ENCODE peak calls at places on chromosomes 3 and 15, in nine cellular contexts. B, O, Z, I, X, N, Q, H and E are unnamed samples.
A peak's percentile ranks its signal among the peaks of the same experiment; 100 is the strongest.

GRCh38 chr3:7209098-7209497 is 348.2 kb downstream of the GRM7 start:
- ATAC-seq in I (no peak), X (peak; percentile 83), Z (no peak), B (no peak), O (no peak), N (no peak), H (no peak), Q (no peak), E (no peak)

GRCh38 chr3:41523897-41524296 is 324.6 kb downstream of the CTNNB1 start:
- ATAC-seq in B (no peak), O (no peak), H (no peak), I (no peak), N (no peak), X (no peak), Z (no peak), Q (no peak), E (no peak)

GRCh38 chr3:188192034-188192433 is 38.1 kb downstream of the LPP start:
- ATAC-seq in Q (no peak), H (no peak), O (no peak), Z (no peak), X (no peak), I (no peak), B (no peak), N (no peak), E (no peak)

GRCh38 chr3:44795197-44795596 is 33.6 kb downstream of the KIF15 start:
- ATAC-seq in B (no peak), I (no peak), N (no peak), H (no peak), Z (no peak), X (no peak), O (no peak), Q (no peak), E (no peak)

GRCh38 chr15:67125589-67126502 is 60.4 kb downstream of the SMAD3 start:
- ATAC-seq in Q (no peak), X (no peak), H (no peak), N (peak; percentile 85), B (peak; percentile 67), I (peak; percentile 56), O (peak; percentile 76), Z (no peak), E (peak; percentile 45)

GRCh38 chr15:66050264-66050663 is 181.0 kb downstream of the RAB11A start:
- ATAC-seq in X (no peak), I (no peak), H (no peak), B (no peak), N (no peak), Z (no peak), O (no peak), Q (no peak), E (no peak)

GRCh38 chr3:61662861-61663260 is 101.5 kb downstream of the PTPRG start:
- ATAC-seq in I (no peak), N (no peak), Z (no peak), B (no peak), O (no peak), X (no peak), H (no peak), Q (no peak), E (no peak)

GRCh38 chr3:64551697-64552096 is 136.1 kb downstream of the ADAMTS9 start:
- ATAC-seq in I (no peak), N (no peak), X (no peak), O (no peak), Z (no peak), H (no peak), Q (no peak), B (no peak), E (no peak)

GRCh38 chr3:129934234-129935123 is 40.0 kb upstream of the TRH start:
- ATAC-seq in N (peak; percentile 64), Q (peak; percentile 46), X (peak; percentile 51), O (peak; percentile 47), I (peak; percentile 83), H (peak; percentile 65), Z (no peak), B (peak; percentile 60), E (peak; percentile 38)

GRCh38 chr3:193767353-193768068 is 174.5 kb downstream of the OPA1 start:
- ATAC-seq in X (no peak), Z (no peak), N (peak; percentile 50), Q (no peak), I (no peak), H (no peak), B (no peak), O (no peak), E (no peak)

GRCh38 chr15:67127334-67127664 is 61.9 kb downstream of the SMAD3 start:
- ATAC-seq in B (no peak), H (no peak), X (no peak), Z (peak; percentile 89), O (no peak), I (peak; percentile 32), Q (no peak), N (no peak), E (peak; percentile 81)

GRCh38 chr15:39974656-39975230 is 40.8 kb downstream of the EIF2AK4 start:
- ATAC-seq in X (no peak), O (no peak), I (no peak), H (no peak), N (no peak), Z (no peak), Q (no peak), B (no peak), E (no peak)

GRCh38 chr3:9870978-9871377 is 9.1 kb downstream of the CIDEC start:
- ATAC-seq in Q (no peak), Z (no peak), O (no peak), B (no peak), I (no peak), X (no peak), N (no peak), H (no peak), E (no peak)

GRCh38 chr3:21942328-21942727 is 191.3 kb upstream of the ZNF385D start:
- ATAC-seq in Z (no peak), B (no peak), X (no peak), Q (no peak), N (no peak), H (no peak), I (no peak), O (peak; percentile 96), E (no peak)

GRCh38 chr15:38002883-38003477 is 68.5 kb downstream of the TMCO5A start:
- ATAC-seq in H (no peak), N (peak; percentile 80), O (peak; percentile 75), Q (no peak), X (peak; percentile 61), Z (peak; percentile 97), I (peak; percentile 78), B (no peak), E (peak; percentile 80)

GRCh38 chr3:58082047-58082446 is 73.8 kb downstream of the FLNB start:
- ATAC-seq in H (no peak), O (peak; percentile 84), Q (peak; percentile 71), B (no peak), N (no peak), I (no peak), Z (no peak), X (peak; percentile 51), E (no peak)

GRCh38 chr15:89108865-89109660 is 20.8 kb downstream of the ABHD2 start:
- ATAC-seq in B (no peak), X (no peak), Z (no peak), I (no peak), Q (no peak), O (no peak), N (no peak), H (no peak), E (no peak)

GRCh38 chr15:83656192-83656591 is 2.3 kb downstream of the ADAMTSL3 start:
- ATAC-seq in O (no peak), X (no peak), Q (no peak), N (no peak), Z (no peak), B (no peak), H (no peak), I (no peak), E (no peak)

GRCh38 chr15:66894363-66894762 is 171.0 kb upstream of the SMAD3 start:
- ATAC-seq in X (no peak), B (no peak), N (no peak), Z (no peak), O (no peak), I (no peak), Q (no peak), H (no peak), E (no peak)

GRCh38 chr3:190504354-190505125 is 9.3 kb upstream of the IL1RAP start:
- ATAC-seq in N (peak; percentile 27), O (peak; percentile 65), B (no peak), X (no peak), Z (no peak), I (peak; percentile 61), Q (no peak), H (no peak), E (peak; percentile 59)

GRCh38 chr3:139326707-139327106 is 17.1 kb upstream of the MRPS22 start:
- ATAC-seq in Q (no peak), I (no peak), H (no peak), N (no peak), B (no peak), Z (no peak), O (no peak), X (no peak), E (no peak)

GRCh38 chr15:35288580-35288979 is 203.5 kb upstream of the NANOGP8 start:
- ATAC-seq in Q (no peak), I (no peak), N (no peak), H (no peak), Z (no peak), B (no peak), X (no peak), O (no peak), E (no peak)

GRCh38 chr3:908839-909238 is 184.0 kb upstream of the CNTN6 start:
- ATAC-seq in H (no peak), Z (no peak), B (no peak), I (no peak), Q (no peak), X (no peak), N (no peak), O (no peak), E (no peak)

GRCh38 chr15:42154576-42155355 is 1.7 kb downstream of the PLA2G4F start:
- ATAC-seq in Q (no peak), Z (no peak), H (no peak), B (no peak), I (no peak), X (no peak), N (no peak), O (no peak), E (peak; percentile 35)

GRCh38 chr3:98326945-98327344 is 26.7 kb upstream of the OR5K4 start:
- ATAC-seq in Q (peak; percentile 23), Z (no peak), N (no peak), X (peak; percentile 67), O (no peak), H (no peak), I (no peak), B (no peak), E (no peak)

GRCh38 chr3:170038434-170039110 is 777 bp downstream of the GPR160 start:
- ATAC-seq in X (peak; percentile 24), H (peak; percentile 21), Z (peak; percentile 50), I (peak; percentile 55), Q (peak; percentile 11), O (no peak), N (peak; percentile 19), B (peak; percentile 36), E (peak; percentile 15)

GRCh38 chr15:28990390-28990789 is 104.6 kb downstream of the APBA2 start:
- ATAC-seq in Z (no peak), I (no peak), B (no peak), N (no peak), H (no peak), X (no peak), O (no peak), Q (no peak), E (no peak)

GRCh38 chr15:101107625-101108457 is 144.0 kb downstream of the CHSY1 start:
- ATAC-seq in O (no peak), H (no peak), Z (no peak), X (no peak), B (no peak), N (no peak), Q (no peak), I (no peak), E (no peak)

GRCh38 chr3:191197761-191198160 is 1.3 kb upstream of the OSTN start:
- ATAC-seq in I (no peak), Q (no peak), N (no peak), O (no peak), H (no peak), X (no peak), B (no peak), Z (no peak), E (no peak)

GRCh38 chr15:64630403-64631107 is 144.8 kb downstream of the RBPMS2 start:
- ATAC-seq in Q (no peak), N (no peak), O (no peak), Z (no peak), H (no peak), X (no peak), B (no peak), I (no peak), E (no peak)